ENCODE peak calls at places on chromosomes 5 and 9, in nine cellular contexts. X, Z, A, Q, T, B, O, V and D are unnamed samples.

GRCh38 chr9:89254058-89254772 is 56.8 kb upstream of the CKS2 start:
- DNase-seq in X (no peak), Z (no peak), A (no peak), Q (no peak), T (no peak), B (no peak), O (no peak), V (no peak), D (no peak)

GRCh38 chr5:39422036-39422606 is 2.7 kb downstream of the DAB2 start:
- DNase-seq in X (no peak), Z (no peak), A (no peak), Q (peak; percentile 72), T (no peak), B (no peak), O (no peak), V (no peak), D (no peak)

GRCh38 chr9:37528652-37529072 is 42.9 kb downstream of the POLR1E start:
- DNase-seq in X (no peak), Z (no peak), A (no peak), Q (peak; percentile 29), T (peak; percentile 69), B (no peak), O (no peak), V (no peak), D (no peak)

GRCh38 chr9:472676-473075 is 258.0 kb downstream of the DOCK8 start:
- DNase-seq in X (no peak), Z (no peak), A (no peak), Q (peak; percentile 71), T (no peak), B (no peak), O (no peak), V (no peak), D (no peak)

GRCh38 chr9:92740446-92740961 is 24.1 kb downstream of the BICD2 start:
- DNase-seq in X (peak; percentile 32), Z (no peak), A (no peak), Q (peak; percentile 75), T (no peak), B (no peak), O (no peak), V (peak; percentile 49), D (no peak)

GRCh38 chr5:148072207-148072606 is 8.4 kb downstream of the SPINK5 start:
- DNase-seq in X (no peak), Z (no peak), A (no peak), Q (peak; percentile 44), T (no peak), B (no peak), O (no peak), V (no peak), D (no peak)

GRCh38 chr9:124450241-124450924 is at the start of gene ADGRD2:
- DNase-seq in X (no peak), Z (no peak), A (peak; percentile 13), Q (peak; percentile 43), T (peak; percentile 5), B (no peak), O (peak; percentile 86), V (peak; percentile 49), D (no peak)

GRCh38 chr5:6837519-6838110 is 124.4 kb downstream of the TENT4A start:
- DNase-seq in X (no peak), Z (no peak), A (no peak), Q (no peak), T (no peak), B (no peak), O (peak; percentile 52), V (no peak), D (no peak)

GRCh38 chr9:93899609-93900435 is 55.3 kb downstream of the BARX1 start:
- DNase-seq in X (no peak), Z (peak; percentile 2), A (no peak), Q (no peak), T (no peak), B (no peak), O (no peak), V (no peak), D (no peak)

GRCh38 chr5:12794476-12795332 is 890.5 kb upstream of the CTNND2 start:
- DNase-seq in X (peak; percentile 69), Z (no peak), A (no peak), Q (no peak), T (no peak), B (no peak), O (no peak), V (no peak), D (no peak)

GRCh38 chr5:134490925-134491271 is 34.6 kb upstream of the JADE2 start:
- DNase-seq in X (peak; percentile 32), Z (no peak), A (no peak), Q (no peak), T (no peak), B (no peak), O (no peak), V (no peak), D (no peak)

GRCh38 chr5:68252678-68253520 is 37.3 kb downstream of the PIK3R1 start:
- DNase-seq in X (no peak), Z (peak; percentile 59), A (peak; percentile 42), Q (peak; percentile 60), T (peak; percentile 67), B (peak; percentile 63), O (peak; percentile 62), V (peak; percentile 79), D (peak; percentile 60)

GRCh38 chr5:181243521-181244307 is at the start of gene RACK1:
- DNase-seq in X (peak; percentile 94), Z (peak; percentile 92), A (peak; percentile 88), Q (peak; percentile 72), T (peak; percentile 88), B (peak; percentile 87), O (peak; percentile 88), V (peak; percentile 92), D (peak; percentile 91)

GRCh38 chr5:58076473-58077257 is 383.2 kb downstream of the PLK2 start:
- DNase-seq in X (no peak), Z (no peak), A (no peak), Q (peak; percentile 28), T (no peak), B (no peak), O (no peak), V (no peak), D (no peak)

GRCh38 chr5:4511996-4512656 is 628.0 kb upstream of the ADAMTS16 start:
- DNase-seq in X (peak; percentile 88), Z (peak; percentile 22), A (peak; percentile 52), Q (peak; percentile 8), T (no peak), B (peak; percentile 9), O (peak; percentile 14), V (peak; percentile 3), D (no peak)

GRCh38 chr5:180327166-180327565 is 26.0 kb downstream of the GFPT2 start:
- DNase-seq in X (peak; percentile 48), Z (no peak), A (no peak), Q (no peak), T (no peak), B (no peak), O (no peak), V (no peak), D (no peak)

GRCh38 chr9:4289411-4290380 is 10.2 kb downstream of the GLIS3 start:
- DNase-seq in X (no peak), Z (no peak), A (no peak), Q (no peak), T (no peak), B (no peak), O (no peak), V (no peak), D (no peak)

GRCh38 chr5:29005386-29005785 is 1967.0 kb upstream of the CDH9 start:
- DNase-seq in X (no peak), Z (no peak), A (no peak), Q (no peak), T (peak; percentile 21), B (peak; percentile 6), O (peak; percentile 5), V (no peak), D (peak; percentile 5)

GRCh38 chr5:90484540-90484939 is 9.9 kb downstream of the POLR3G start:
- DNase-seq in X (no peak), Z (no peak), A (no peak), Q (no peak), T (peak; percentile 14), B (no peak), O (no peak), V (no peak), D (no peak)

DNA sequence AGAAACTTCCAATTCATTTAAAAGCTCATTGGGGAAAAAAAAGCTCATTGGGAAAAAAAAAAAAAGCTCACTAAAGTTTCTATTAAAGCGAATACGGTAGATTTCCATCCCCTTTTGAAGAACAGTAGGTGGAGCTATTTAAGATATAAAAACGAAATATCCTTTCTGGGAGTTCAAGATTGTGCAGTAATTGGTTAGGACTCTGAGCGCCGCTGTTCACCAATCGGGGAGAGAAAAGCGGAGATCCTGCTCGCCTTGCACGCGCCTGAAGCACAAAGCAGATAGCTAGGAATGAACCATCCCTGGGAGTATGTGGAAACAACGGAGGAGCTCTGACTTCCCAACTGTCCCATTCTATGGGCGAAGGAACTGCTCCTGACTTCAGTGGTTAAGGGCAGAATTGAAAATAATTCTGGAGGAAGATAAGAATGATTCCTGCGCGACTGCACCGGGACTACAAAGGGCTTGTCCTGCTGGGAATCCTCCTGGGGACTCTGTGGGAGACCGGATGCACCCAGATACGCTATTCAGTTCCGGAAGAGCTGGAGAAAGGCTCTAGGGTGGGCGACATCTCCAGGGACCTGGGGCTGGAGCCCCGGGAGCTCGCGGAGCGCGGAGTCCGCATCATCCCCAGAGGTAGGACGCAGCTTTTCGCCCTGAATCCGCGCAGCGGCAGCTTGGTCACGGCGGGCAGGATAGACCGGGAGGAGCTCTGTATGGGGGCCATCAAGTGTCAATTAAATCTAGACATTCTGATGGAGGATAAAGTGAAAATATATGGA is at the start of gene PCDHGA12:
- DNase-seq in X (no peak), Z (peak; percentile 59), A (no peak), Q (peak; percentile 72), T (peak; percentile 87), B (peak; percentile 24), O (peak; percentile 52), V (peak; percentile 76), D (no peak)
- H3K4me3 ChIP-seq in X (peak within 1 kb of the TSS; percentile 1), Z (peak within 1 kb of the TSS; percentile 48), A (no peak within 1 kb of the TSS), Q (peak within 1 kb of the TSS; percentile 31), T (peak within 1 kb of the TSS; percentile 55), B (no peak within 1 kb of the TSS), O (no peak within 1 kb of the TSS), V (no peak within 1 kb of the TSS), D (no peak within 1 kb of the TSS)

GRCh38 chr9:115597330-115597729 is 479.4 kb upstream of the TNC start:
- DNase-seq in X (no peak), Z (no peak), A (no peak), Q (no peak), T (no peak), B (no peak), O (no peak), V (no peak), D (no peak)
- H3K4me3 ChIP-seq in X (no peak overlapping the region), Z (no peak overlapping the region), A (no peak overlapping the region), Q (no peak overlapping the region), T (peak overlapping the region; percentile 41), B (no peak overlapping the region), O (no peak overlapping the region), V (no peak overlapping the region), D (no peak overlapping the region)

GRCh38 chr9:135157856-135158571 is 70.5 kb downstream of the OLFM1 start:
- DNase-seq in X (no peak), Z (no peak), A (no peak), Q (no peak), T (no peak), B (no peak), O (no peak), V (no peak), D (no peak)
- H3K4me3 ChIP-seq in X (no peak overlapping the region), Z (no peak overlapping the region), A (no peak overlapping the region), Q (no peak overlapping the region), T (no peak overlapping the region), B (no peak overlapping the region), O (no peak overlapping the region), V (no peak overlapping the region), D (no peak overlapping the region)

DNA sequence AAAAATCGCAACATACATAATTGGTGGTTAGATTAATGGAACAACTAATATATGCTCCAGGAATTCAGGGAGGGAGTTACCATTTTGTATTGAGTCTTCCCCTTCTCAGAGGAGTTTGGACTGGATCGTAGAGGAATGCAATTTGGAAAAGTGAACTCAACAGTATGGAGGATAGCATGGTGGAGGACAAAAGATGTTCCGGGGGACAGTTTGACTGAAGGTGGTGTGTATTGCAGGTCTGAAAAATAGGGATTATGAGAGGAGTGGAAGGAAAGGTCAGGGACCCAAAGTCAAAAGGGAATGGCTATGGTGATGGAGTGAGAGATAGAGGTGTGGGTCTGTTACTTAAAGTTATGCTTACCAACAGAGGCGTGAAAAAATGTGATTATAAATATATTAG is 1.5 kb downstream of the DNAJC21 start:
- DNase-seq in X (no peak), Z (no peak), A (no peak), Q (no peak), T (no peak), B (no peak), O (no peak), V (no peak), D (no peak)
- H3K4me3 ChIP-seq in X (peak overlapping the region; percentile 83), Z (peak overlapping the region; percentile 90), A (peak overlapping the region; percentile 82), Q (peak overlapping the region; percentile 97), T (peak overlapping the region; percentile 90), B (peak overlapping the region; percentile 96), O (peak overlapping the region; percentile 84), V (no peak overlapping the region), D (peak overlapping the region; percentile 89)